ENCODE peak calls at places on chromosomes 5 and 9, in four cellular contexts. W is A549, G is HepG2, J is WTC11. R is an unnamed sample.

GRCh38 chr5:62282951-62283446 is 23.0 kb upstream of the KIF2A start:
- DNase-seq in W (no peak), J (no peak), G (no peak), R (no peak)

GRCh38 chr5:53389093-53389492 is 91.3 kb upstream of the FST start:
- DNase-seq in W (no peak), J (no peak), G (no peak), R (no peak)

GRCh38 chr5:125083932-125084331 is 337.5 kb upstream of the ZNF608 start:
- DNase-seq in J (no peak), G (no peak), W (no peak), R (no peak)

GRCh38 chr9:98364042-98364441 is 108.6 kb upstream of the TBC1D2 start:
- DNase-seq in G (no peak), W (no peak), J (no peak), R (no peak)

GRCh38 chr5:33153373-33153772 is 287.4 kb upstream of the TARS1 start:
- DNase-seq in W (no peak), J (no peak), G (no peak), R (no peak)

GRCh38 chr9:110520120-110520701 is 59.3 kb downstream of the SVEP1 start:
- DNase-seq in G (no peak), J (no peak), W (no peak), R (no peak)

GRCh38 chr5:55176176-55176818 is 3.3 kb upstream of the CDC20B start:
- DNase-seq in W (peak; percentile 73), G (peak; percentile 34), J (peak; percentile 88), R (peak; percentile 82)

GRCh38 chr9:99634185-99634584 is 187.5 kb upstream of the NR4A3 start:
- DNase-seq in J (no peak), W (no peak), G (no peak), R (no peak)

GRCh38 chr5:4294878-4295277 is 699.2 kb downstream of the IRX1 start:
- DNase-seq in W (no peak), G (no peak), J (no peak), R (no peak)

DNA sequence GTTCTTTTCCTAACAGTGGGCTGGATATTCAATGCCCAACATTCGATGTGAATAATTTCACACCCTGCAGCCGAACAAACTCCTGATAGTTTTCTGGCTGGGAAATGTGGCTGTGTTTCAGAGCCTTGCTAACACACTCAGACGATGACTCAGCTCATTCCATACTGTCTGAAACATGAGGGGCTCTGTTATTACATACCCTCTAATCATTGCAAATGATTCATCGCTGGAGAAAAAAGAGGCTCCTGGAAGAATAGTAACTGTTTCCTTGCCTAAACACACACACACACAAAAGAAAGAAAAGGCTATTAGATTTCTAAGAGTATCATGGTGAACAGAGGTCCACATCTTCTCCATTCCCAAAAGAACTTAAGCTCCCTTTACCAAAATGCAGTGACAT is 75.7 kb downstream of the OXCT1 start:
- DNase-seq in W (peak; percentile 5), G (peak; percentile 3), J (no peak), R (no peak)
- TF ChIP-seq NR3C1 in W (no peak), G (no peak), J (no peak), R (no peak)

DNA sequence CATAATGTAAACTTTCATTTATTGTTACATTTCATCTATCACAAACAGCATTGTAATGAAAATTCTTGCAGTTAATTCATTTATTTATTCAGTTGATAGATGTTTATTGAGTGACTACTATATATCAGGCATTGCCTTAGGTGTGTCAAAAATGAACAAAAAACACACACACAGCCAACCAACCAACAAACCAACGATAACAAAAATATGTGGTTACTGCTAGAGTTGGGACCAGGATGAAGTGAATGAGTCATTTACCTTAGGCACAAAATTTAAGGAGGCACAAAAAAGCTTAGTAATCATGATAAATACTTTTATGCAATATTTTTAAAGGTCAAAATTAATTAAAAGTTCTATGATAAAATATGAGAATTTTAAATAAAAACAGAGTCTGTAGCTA is 223.4 kb downstream of the CSNK1G3 start:
- DNase-seq in J (no peak), W (no peak), G (no peak), R (no peak)
- TF ChIP-seq NR3C1 in J (no peak), W (no peak), G (no peak), R (no peak)

DNA sequence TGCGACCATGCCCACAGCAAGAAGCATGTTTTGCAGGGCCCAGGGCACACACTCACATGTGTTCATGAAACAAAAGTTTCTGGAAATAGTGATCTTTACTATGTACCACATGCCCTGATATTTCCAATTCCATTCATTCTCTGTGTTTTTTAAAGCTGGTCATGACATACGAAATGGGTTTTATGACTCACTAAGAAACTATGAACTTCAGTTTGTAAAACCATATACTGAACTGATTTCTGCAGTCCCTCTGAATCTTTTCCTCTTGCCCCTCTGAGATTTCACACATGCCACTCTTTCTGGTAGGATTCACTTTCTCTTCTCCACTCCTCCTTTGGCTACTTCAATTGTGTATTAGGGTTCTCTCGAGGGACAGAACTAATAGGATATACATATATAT is 416.1 kb upstream of the TRPC7 start:
- DNase-seq in J (no peak), G (no peak), W (no peak), R (no peak)
- TF ChIP-seq NR3C1 in J (no peak), G (no peak), W (no peak), R (no peak)

GRCh38 chr9:33265211-33265885 is 499 bp downstream of the CHMP5 start:
- DNase-seq in W (no peak), J (no peak), G (no peak), R (no peak)
- TF ChIP-seq NR3C1 in W (no peak), J (no peak), G (no peak), R (no peak)

GRCh38 chr9:89886281-89886700 is 281.5 kb downstream of the GADD45G start:
- DNase-seq in J (no peak), G (no peak), W (no peak), R (no peak)

GRCh38 chr9:89887286-89887685 is 282.5 kb downstream of the GADD45G start:
- DNase-seq in G (no peak), J (no peak), W (no peak), R (no peak)

GRCh38 chr9:89889865-89890264 is 285.1 kb downstream of the GADD45G start:
- DNase-seq in G (no peak), J (no peak), W (no peak), R (no peak)

GRCh38 chr9:89888677-89889076 is 283.9 kb downstream of the GADD45G start:
- DNase-seq in W (no peak), G (no peak), J (no peak), R (no peak)

DNA sequence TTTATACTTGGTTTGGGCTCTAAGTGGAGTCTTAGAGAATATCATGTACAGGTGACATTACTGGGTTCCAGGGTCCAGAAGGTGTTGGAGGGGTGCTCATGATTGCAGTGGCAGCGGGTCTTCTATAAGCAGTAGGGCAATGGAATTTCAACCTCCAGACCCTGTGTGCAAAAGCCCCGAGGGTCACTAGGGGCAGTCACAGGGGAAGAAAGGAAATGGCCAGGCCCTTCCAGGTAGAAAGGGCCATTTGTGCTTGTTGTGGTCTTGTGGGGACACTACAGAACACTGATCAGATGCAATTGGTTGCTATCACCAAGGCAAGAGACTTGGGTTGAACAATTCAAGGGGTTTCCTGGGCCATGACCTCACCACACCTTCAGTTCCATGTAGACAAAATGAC is 283.4 kb downstream of the GADD45G start:
- DNase-seq in W (no peak), G (no peak), J (no peak), R (no peak)
- TF ChIP-seq NR3C1 in W (no peak), G (no peak), J (no peak), R (no peak)

GRCh38 chr5:160421625-160422258 is at the start of gene PTTG1:
- DNase-seq in J (peak; percentile 97), G (peak; percentile 93), W (peak; percentile 87), R (peak; percentile 91)

GRCh38 chr5:160418561-160419457 is at the start of gene SLU7:
- DNase-seq in W (peak; percentile 93), G (peak; percentile 90), J (peak; percentile 94), R (peak; percentile 94)

GRCh38 chr5:160420331-160420610 is 1.4 kb upstream of the PTTG1 start:
- DNase-seq in J (no peak), G (no peak), W (no peak), R (no peak)

GRCh38 chr5:160419458-160420330 is 813 bp upstream of the SLU7 start:
- DNase-seq in J (no peak), W (no peak), G (no peak), R (no peak)

DNA sequence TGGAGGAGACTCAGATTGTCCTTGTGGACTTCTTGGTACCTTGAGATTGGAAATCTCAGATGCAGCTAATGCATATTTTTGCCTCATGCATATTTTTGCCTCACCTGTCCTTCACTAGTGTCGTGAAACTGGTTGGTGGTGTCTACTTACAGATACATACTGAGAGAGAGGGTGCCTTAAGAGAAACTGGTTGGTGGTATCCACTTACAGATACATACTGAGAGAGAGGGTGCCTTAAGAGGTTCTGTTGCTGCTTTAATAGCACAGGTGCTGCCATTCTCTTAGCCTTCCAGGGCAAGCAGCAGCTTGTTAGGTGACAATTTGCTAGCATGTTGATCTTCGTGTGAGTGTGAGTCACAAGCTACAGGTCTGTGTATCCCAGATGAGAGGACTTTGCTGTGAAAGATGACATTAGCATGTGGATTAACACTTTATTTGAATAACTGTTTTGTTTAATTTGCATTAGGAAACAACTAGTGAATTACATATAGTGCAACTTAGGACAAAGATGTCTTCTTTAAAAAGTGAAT is 1.4 kb downstream of the PTTG1 start:
- DNase-seq in W (no peak), G (no peak), J (no peak), R (no peak)
- TF ChIP-seq NR3C1 in W (no peak), G (no peak), J (no peak), R (no peak)

DNA sequence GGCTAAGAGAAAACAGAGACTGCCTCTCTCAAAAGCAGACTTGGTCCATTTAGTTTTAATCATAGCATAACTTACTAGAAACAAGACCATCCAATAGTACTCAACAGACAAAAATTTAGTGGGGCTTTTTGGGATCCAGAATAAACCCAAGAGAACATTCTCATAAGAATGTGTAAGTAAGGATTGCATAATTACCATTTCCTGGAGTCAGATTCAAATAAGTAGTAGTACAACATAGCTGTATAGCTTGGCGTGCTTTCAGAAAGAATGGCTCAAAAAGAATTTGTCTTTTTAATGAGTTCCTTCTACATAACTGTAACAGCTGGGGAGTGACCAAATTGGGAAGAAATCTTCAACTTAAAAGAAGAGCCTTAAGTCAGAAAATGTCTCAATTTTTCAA is 145.4 kb downstream of the DENND1A start:
- DNase-seq in G (no peak), W (no peak), J (no peak), R (no peak)
- TF ChIP-seq NR3C1 in G (no peak), W (no peak), J (no peak), R (no peak)

GRCh38 chr5:143329843-143330242 is 73.6 kb downstream of the NR3C1 start:
- DNase-seq in J (no peak), W (no peak), G (no peak), R (no peak)

GRCh38 chr5:143336485-143336884 is 67.0 kb downstream of the NR3C1 start:
- DNase-seq in G (no peak), J (no peak), W (no peak), R (no peak)

GRCh38 chr5:143328589-143329220 is 74.8 kb downstream of the NR3C1 start:
- DNase-seq in G (no peak), W (no peak), J (no peak), R (no peak)

GRCh38 chr5:143334903-143335302 is 68.6 kb downstream of the NR3C1 start:
- DNase-seq in J (no peak), W (no peak), G (no peak), R (no peak)

DNA sequence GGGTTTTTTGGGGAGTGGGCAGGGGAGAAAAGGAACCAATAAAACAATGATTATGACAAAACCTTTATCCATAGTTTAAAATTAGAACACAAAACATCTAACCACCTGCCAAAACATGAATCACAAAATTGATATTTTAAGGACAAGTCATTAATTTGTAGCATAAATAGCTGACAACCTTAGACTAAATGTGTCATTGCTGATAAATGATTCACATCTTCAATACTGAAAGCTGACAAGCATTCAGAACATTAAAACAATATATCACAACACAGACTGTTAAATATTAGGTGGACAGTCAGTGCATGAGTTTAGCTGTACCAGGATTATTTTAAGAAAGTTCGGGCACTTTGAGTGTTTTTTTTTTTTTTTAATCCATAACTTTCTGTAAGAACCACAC is 71.5 kb downstream of the NR3C1 start:
- DNase-seq in W (no peak), J (no peak), G (no peak), R (no peak)
- TF ChIP-seq NR3C1 in W (no peak), J (no peak), G (no peak), R (no peak)

R was measured in K562.